ENCODE peak calls at places on chromosomes 11 and 22, in four cellular contexts. One of them, this sample, is unnamed.

GRCh38 chr22:24938741-24939341 is 7.7 kb downstream of the LHFPL7 start:
- DNase-seq in GM12878: no peak
- DNase-seq in K562: peak; percentile 26
- DNase-seq in HepG2: peak; percentile 49
- DNase-seq in this sample: peak; percentile 27

GRCh38 chr22:37745548-37746365 is 48.9 kb downstream of the TRIOBP start:
- DNase-seq in HepG2: peak; percentile 80
- DNase-seq in K562: peak; percentile 87
- DNase-seq in GM12878: peak; percentile 37
- DNase-seq in this sample: peak; percentile 89

GRCh38 chr22:29245626-29246385 is 22.0 kb downstream of the RHBDD3 start:
- DNase-seq in K562: peak; percentile 72
- DNase-seq in HepG2: peak; percentile 62
- DNase-seq in GM12878: no peak
- DNase-seq in this sample: peak; percentile 80

GRCh38 chr11:57158180-57158579 is 23.6 kb upstream of the LRRC55 start:
- DNase-seq in HepG2: no peak
- DNase-seq in K562: no peak
- DNase-seq in GM12878: no peak
- DNase-seq in this sample: no peak

GRCh38 chr22:29377979-29378378 is 10.4 kb downstream of the AP1B1 start:
- DNase-seq in K562: no peak
- DNase-seq in HepG2: no peak
- DNase-seq in GM12878: no peak
- DNase-seq in this sample: no peak

GRCh38 chr11:28666632-28667031 is 558.4 kb downstream of the METTL15 start:
- DNase-seq in HepG2: no peak
- DNase-seq in K562: no peak
- DNase-seq in GM12878: no peak
- DNase-seq in this sample: no peak

GRCh38 chr11:76239483-76240142 is 33.3 kb upstream of the WNT11 start:
- DNase-seq in HepG2: peak; percentile 50
- DNase-seq in GM12878: no peak
- DNase-seq in K562: no peak
- DNase-seq in this sample: no peak

GRCh38 chr11:60570970-60571369 is 55.8 kb downstream of the MS4A13 start:
- DNase-seq in HepG2: no peak
- DNase-seq in K562: no peak
- DNase-seq in GM12878: peak; percentile 59
- DNase-seq in this sample: no peak

GRCh38 chr11:113363406-113363805 is 24.2 kb upstream of the ANKK1 start:
- DNase-seq in HepG2: no peak
- DNase-seq in GM12878: no peak
- DNase-seq in K562: no peak
- DNase-seq in this sample: no peak

GRCh38 chr11:124481365-124482323 is 36.1 kb upstream of the OR8B8 start:
- DNase-seq in GM12878: no peak
- DNase-seq in K562: peak; percentile 38
- DNase-seq in HepG2: peak; percentile 9
- DNase-seq in this sample: no peak

GRCh38 chr22:45889539-45890350 is 87.2 kb downstream of the WNT7B start:
- DNase-seq in K562: no peak
- DNase-seq in HepG2: no peak
- DNase-seq in GM12878: no peak
- DNase-seq in this sample: peak; percentile 13

GRCh38 chr22:33883961-33884808 is 36.1 kb downstream of the LARGE1 start:
- DNase-seq in K562: no peak
- DNase-seq in HepG2: peak; percentile 15
- DNase-seq in GM12878: no peak
- DNase-seq in this sample: no peak

GRCh38 chr22:46636221-46637002 is 16.2 kb downstream of the GRAMD4 start:
- DNase-seq in K562: no peak
- DNase-seq in HepG2: no peak
- DNase-seq in GM12878: no peak
- DNase-seq in this sample: peak; percentile 53

GRCh38 chr22:38866399-38867123 is 5.5 kb downstream of the CBX6 start:
- DNase-seq in HepG2: no peak
- DNase-seq in GM12878: no peak
- DNase-seq in K562: no peak
- DNase-seq in this sample: peak; percentile 70

GRCh38 chr22:23230348-23231068 is 50.2 kb downstream of the BCR start:
- DNase-seq in HepG2: no peak
- DNase-seq in K562: peak; percentile 57
- DNase-seq in GM12878: no peak
- DNase-seq in this sample: peak; percentile 51

GRCh38 chr11:88507771-88508557 is 170.4 kb upstream of the CTSC start:
- DNase-seq in HepG2: no peak
- DNase-seq in GM12878: no peak
- DNase-seq in K562: no peak
- DNase-seq in this sample: no peak

GRCh38 chr22:48850658-48851287 is 976.9 kb downstream of the BRD1 start:
- DNase-seq in HepG2: no peak
- DNase-seq in K562: no peak
- DNase-seq in GM12878: no peak
- DNase-seq in this sample: no peak

GRCh38 chr22:29877620-29878019 is 5.4 kb upstream of the MTMR3 start:
- DNase-seq in GM12878: no peak
- DNase-seq in HepG2: no peak
- DNase-seq in K562: no peak
- DNase-seq in this sample: no peak

DNA sequence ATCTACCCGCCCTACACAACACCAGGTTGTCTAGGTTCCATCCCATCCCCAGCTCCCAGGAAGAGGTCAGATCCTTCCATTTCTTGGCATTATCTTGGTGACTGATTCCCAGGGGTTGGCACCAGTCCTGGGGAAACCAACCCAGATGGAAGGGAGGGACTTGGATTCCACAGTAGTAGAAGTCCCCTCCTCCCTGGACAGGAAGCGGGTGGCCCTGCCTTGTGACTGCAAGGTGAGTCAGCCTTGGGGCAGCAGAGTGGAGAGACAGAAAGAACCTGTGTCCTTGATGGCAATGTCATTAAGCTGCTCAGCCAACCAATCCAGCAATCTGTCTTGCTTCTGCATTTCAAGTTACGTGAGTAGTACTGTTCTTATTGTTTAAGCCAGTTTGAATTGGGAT is 26.5 kb downstream of the SYT13 start:
- DNase-seq in GM12878: no peak
- DNase-seq in HepG2: peak; percentile 51
- DNase-seq in K562: no peak
- DNase-seq in this sample: no peak
- TF ChIP-seq CREM in GM12878: no peak
- TF ChIP-seq CREM in HepG2: no peak
- TF ChIP-seq CREM in K562: no peak
- TF ChIP-seq CREM in this sample: no peak

GRCh38 chr11:22302368-22302767 is 35.8 kb upstream of the SLC17A6 start:
- DNase-seq in K562: no peak
- DNase-seq in HepG2: no peak
- DNase-seq in GM12878: no peak
- DNase-seq in this sample: no peak

GRCh38 chr11:22304337-22304961 is 33.7 kb upstream of the SLC17A6 start:
- DNase-seq in GM12878: no peak
- DNase-seq in K562: peak; percentile 24
- DNase-seq in HepG2: peak; percentile 12
- DNase-seq in this sample: no peak
- TF ChIP-seq TCF7 in GM12878: no peak
- TF ChIP-seq TCF7 in K562: no peak
- TF ChIP-seq TCF7 in HepG2: no peak
- TF ChIP-seq TCF7 in this sample: no peak

GRCh38 chr11:46356911-46357482 is 9.7 kb downstream of the DGKZ start:
- DNase-seq in GM12878: no peak
- DNase-seq in K562: no peak
- DNase-seq in HepG2: no peak
- DNase-seq in this sample: no peak
- TF ChIP-seq CREM in GM12878: no peak
- TF ChIP-seq CREM in K562: no peak
- TF ChIP-seq CREM in HepG2: no peak
- TF ChIP-seq CREM in this sample: no peak

GRCh38 chr11:45922425-45923082 is at the start of gene LARGE2:
- DNase-seq in HepG2: no peak
- DNase-seq in GM12878: no peak
- DNase-seq in K562: peak; percentile 92
- DNase-seq in this sample: no peak

GRCh38 chr11:45920531-45921477 is 1.7 kb upstream of the LARGE2 start:
- DNase-seq in GM12878: no peak
- DNase-seq in K562: no peak
- DNase-seq in HepG2: no peak
- DNase-seq in this sample: no peak

GRCh38 chr11:45919806-45920530 is 2.3 kb upstream of the PEX16 start:
- DNase-seq in K562: no peak
- DNase-seq in HepG2: peak; percentile 34
- DNase-seq in GM12878: no peak
- DNase-seq in this sample: no peak

GRCh38 chr11:45924036-45924915 is 1.8 kb downstream of the LARGE2 start:
- DNase-seq in HepG2: no peak
- DNase-seq in GM12878: no peak
- DNase-seq in K562: no peak
- DNase-seq in this sample: peak; percentile 8

GRCh38 chr11:45921561-45922424 is 663 bp upstream of the LARGE2 start:
- DNase-seq in GM12878: no peak
- DNase-seq in K562: no peak
- DNase-seq in HepG2: peak; percentile 61
- DNase-seq in this sample: peak; percentile 96
- TF ChIP-seq TCF7 in GM12878: no peak
- TF ChIP-seq TCF7 in K562: no peak
- TF ChIP-seq TCF7 in HepG2: peak; percentile 66
- TF ChIP-seq TCF7 in this sample: no peak

DNA sequence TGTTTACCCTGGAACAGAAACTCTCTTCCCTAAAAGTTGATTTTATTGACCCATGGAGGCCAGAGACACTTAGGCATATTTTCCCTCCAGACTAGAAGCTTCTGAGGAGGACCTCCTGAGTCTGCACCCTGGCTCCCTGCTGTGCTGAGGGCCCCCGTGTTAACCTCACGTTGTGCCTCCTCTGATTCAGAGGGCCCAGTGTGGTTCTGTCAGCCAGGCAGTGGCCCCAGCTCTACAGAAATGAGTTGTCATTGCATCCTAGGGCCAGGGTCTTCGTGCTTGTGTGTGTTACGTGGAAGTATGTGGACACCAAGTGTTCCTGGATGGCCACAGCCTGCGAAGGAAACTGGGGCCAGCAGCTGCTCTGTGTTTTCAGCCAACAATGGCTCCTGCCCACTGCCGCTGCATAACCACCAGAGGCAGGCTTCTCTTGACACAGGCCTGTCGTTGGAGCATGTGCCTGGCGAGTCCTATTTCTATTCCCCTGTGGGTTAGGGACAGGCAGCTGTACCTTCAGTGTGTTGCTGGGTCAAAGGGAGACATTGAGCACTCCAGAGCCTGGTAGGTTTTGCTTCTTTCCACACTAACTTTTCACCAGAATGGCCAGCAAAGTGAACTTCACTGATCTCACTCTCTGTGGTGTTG is 44.5 kb downstream of the MED15 start:
- DNase-seq in GM12878: no peak
- DNase-seq in K562: no peak
- DNase-seq in HepG2: peak; percentile 53
- DNase-seq in this sample: no peak
- TF ChIP-seq CREM in GM12878: no peak
- TF ChIP-seq CREM in K562: no peak
- TF ChIP-seq CREM in HepG2: no peak
- TF ChIP-seq CREM in this sample: no peak

GRCh38 chr11:120179071-120179672 is 31.7 kb upstream of the OAF start:
- DNase-seq in HepG2: no peak
- DNase-seq in K562: no peak
- DNase-seq in GM12878: no peak
- DNase-seq in this sample: no peak
- TF ChIP-seq TCF7 in HepG2: no peak
- TF ChIP-seq TCF7 in K562: no peak
- TF ChIP-seq TCF7 in GM12878: no peak
- TF ChIP-seq TCF7 in this sample: no peak

GRCh38 chr11:130166457-130166784 is 6.8 kb downstream of the ST14 start:
- DNase-seq in HepG2: peak; percentile 33
- DNase-seq in GM12878: no peak
- DNase-seq in K562: no peak
- DNase-seq in this sample: no peak
- TF ChIP-seq CREM in HepG2: no peak
- TF ChIP-seq CREM in GM12878: no peak
- TF ChIP-seq CREM in K562: no peak
- TF ChIP-seq CREM in this sample: no peak

GRCh38 chr11:112293614-112294013 is 33.0 kb upstream of the PLET1 start:
- DNase-seq in K562: no peak
- DNase-seq in HepG2: no peak
- DNase-seq in GM12878: no peak
- DNase-seq in this sample: no peak

GRCh38 chr11:112292785-112293407 is 32.2 kb upstream of the PLET1 start:
- DNase-seq in K562: no peak
- DNase-seq in GM12878: no peak
- DNase-seq in HepG2: no peak
- DNase-seq in this sample: no peak

GRCh38 chr11:112290462-112290894 is 29.8 kb upstream of the PLET1 start:
- DNase-seq in GM12878: no peak
- DNase-seq in K562: no peak
- DNase-seq in HepG2: no peak
- DNase-seq in this sample: no peak

GRCh38 chr11:112291191-112291590 is 30.5 kb upstream of the PLET1 start:
- DNase-seq in HepG2: no peak
- DNase-seq in K562: no peak
- DNase-seq in GM12878: no peak
- DNase-seq in this sample: no peak

GRCh38 chr11:112292188-112292587 is 31.5 kb upstream of the PLET1 start:
- DNase-seq in GM12878: no peak
- DNase-seq in K562: no peak
- DNase-seq in HepG2: no peak
- DNase-seq in this sample: no peak
- TF ChIP-seq TCF7 in GM12878: no peak
- TF ChIP-seq TCF7 in K562: no peak
- TF ChIP-seq TCF7 in HepG2: no peak
- TF ChIP-seq TCF7 in this sample: no peak